ENCODE peak calls at places on chromosomes 4 and X, in eight cellular contexts. M is NCI-H2171 treated with DMSO at 0.1 percent for 48 hours; T is renal cortical epithelial cell; Y is tibial artery; P is CD8-positive, alpha-beta memory T cell; V is activated gamma-delta T cell; H is AG04450; F is NCI-H1436. L is an unnamed sample.

GRCh38 chr4:24067781-24068193 is 177.9 kb upstream of the PPARGC1A start:
- DNase-seq in M (peak), T (peak), F (peak), P (no peak), V (no peak), H (peak), Y (no peak), L (peak)

GRCh38 chr4:147194107-147194506 is 248.4 kb upstream of the TTC29 start:
- DNase-seq in F (no peak), V (no peak), Y (no peak), P (no peak), T (no peak), H (no peak), M (no peak), L (no peak)

GRCh38 chrX:38086451-38087215 is 80.3 kb downstream of the SYTL5 start:
- DNase-seq in M (no peak), Y (no peak), P (no peak), F (no peak), H (no peak), T (no peak), V (no peak), L (no peak)

GRCh38 chr4:77120888-77121508 is 36.0 kb upstream of the CCNG2 start:
- DNase-seq in Y (no peak), H (no peak), V (no peak), P (no peak), F (no peak), T (peak), M (no peak), L (no peak)

GRCh38 chr4:1711055-1711905 is 839 bp downstream of the SLBP start:
- DNase-seq in T (peak), F (no peak), P (no peak), V (no peak), H (no peak), Y (peak), M (peak), L (no peak)

GRCh38 chrX:41677661-41678060 is 11.1 kb upstream of the GPR34 start:
- DNase-seq in P (no peak), F (no peak), Y (no peak), M (no peak), T (no peak), H (no peak), V (no peak), L (no peak)

GRCh38 chr4:40183615-40184411 is 13.0 kb upstream of the RHOH start:
- DNase-seq in Y (no peak), M (no peak), V (no peak), H (no peak), F (no peak), P (no peak), T (peak), L (no peak)

GRCh38 chr4:39609454-39609911 is 29.2 kb downstream of the SMIM14 start:
- DNase-seq in F (no peak), T (no peak), P (no peak), Y (no peak), V (no peak), M (no peak), H (no peak), L (no peak)

GRCh38 chrX:69305333-69306062 is 140.2 kb upstream of the PJA1 start:
- DNase-seq in P (no peak), Y (no peak), M (no peak), H (no peak), V (no peak), F (no peak), T (no peak), L (no peak)

GRCh38 chr4:3368841-3369760 is 72.7 kb upstream of the HGFAC start:
- DNase-seq in M (no peak), P (peak), H (no peak), Y (no peak), F (no peak), T (no peak), V (no peak), L (no peak)

GRCh38 chrX:101347859-101348451 is 587 bp downstream of the TIMM8A start:
- DNase-seq in V (no peak), Y (no peak), F (no peak), H (no peak), M (no peak), T (peak), P (peak), L (no peak)

GRCh38 chr4:26757751-26758150 is 102.9 kb upstream of the STIM2 start:
- DNase-seq in V (no peak), T (no peak), H (no peak), F (no peak), P (no peak), M (no peak), Y (no peak), L (no peak)

L was measured in NCI-H446 treated with DMSO at 0.1 percent for 48 hours.